ENCODE peak calls at places on chromosomes 12 and 14, in six cellular contexts. K, L, Q, E, B and R are unnamed samples.

GRCh38 chr14:71439247-71439646 is 493.0 kb upstream of the RGS6 start:
- DNase-seq in B (no peak), Q (peak), K (no peak), E (no peak), L (no peak), R (no peak)

GRCh38 chr12:95259368-95259767 is 41.8 kb downstream of the VEZT start:
- DNase-seq in Q (no peak), E (no peak), K (no peak), L (no peak), B (no peak), R (no peak)

GRCh38 chr14:61140872-61141271 is 140.3 kb downstream of the TMEM30B start:
- DNase-seq in B (peak), Q (peak), K (no peak), L (no peak), E (no peak), R (no peak)

GRCh38 chr12:6772331-6772695 is at the start of gene LAG3:
- DNase-seq in K (no peak), Q (no peak), B (no peak), L (no peak), E (no peak), R (no peak)

GRCh38 chr12:47207005-47207717 is 127.4 kb upstream of the AMIGO2 start:
- DNase-seq in Q (no peak), B (no peak), K (no peak), L (no peak), E (no peak), R (no peak)

GRCh38 chr14:28983279-28983678 is 216.7 kb downstream of the FOXG1 start:
- DNase-seq in Q (no peak), B (no peak), E (no peak), K (no peak), L (no peak), R (no peak)

GRCh38 chr12:94457331-94457730 is 2.3 kb downstream of the CEP83 start:
- DNase-seq in E (no peak), B (no peak), Q (no peak), L (no peak), K (no peak), R (no peak)

GRCh38 chr12:13499008-13499407 is 302.5 kb downstream of the EMP1 start:
- DNase-seq in K (no peak), B (no peak), L (no peak), Q (no peak), E (no peak), R (no peak)

GRCh38 chr12:121581681-121582439 is 1.0 kb upstream of the KDM2B start:
- DNase-seq in K (no peak), E (no peak), B (no peak), Q (peak), L (no peak), R (no peak)

GRCh38 chr12:69330475-69331473 is 17.4 kb upstream of the LYZ start:
- DNase-seq in E (no peak), L (peak), K (no peak), B (no peak), Q (no peak), R (no peak)

GRCh38 chr12:49983892-49984291 is 11.1 kb downstream of the AQP6 start:
- DNase-seq in L (peak), Q (peak), K (no peak), B (peak), E (no peak), R (peak)

GRCh38 chr14:38527502-38527878 is 271.6 kb upstream of the CLEC14A start:
- DNase-seq in K (no peak), E (no peak), B (no peak), Q (no peak), L (no peak), R (no peak)

GRCh38 chr14:38522724-38523123 is 266.8 kb upstream of the CLEC14A start:
- DNase-seq in E (no peak), L (no peak), B (no peak), K (no peak), Q (no peak), R (no peak)

GRCh38 chr14:38526841-38527501 is 271.1 kb upstream of the CLEC14A start:
- DNase-seq in B (no peak), Q (no peak), E (no peak), K (no peak), L (no peak), R (no peak)

GRCh38 chr14:38524636-38525403 is 268.9 kb upstream of the CLEC14A start:
- DNase-seq in Q (no peak), B (no peak), L (no peak), K (no peak), E (no peak), R (no peak)

GRCh38 chr14:38528582-38528981 is 272.7 kb upstream of the CLEC14A start:
- DNase-seq in E (no peak), Q (no peak), K (no peak), L (no peak), B (no peak), R (no peak)
- H3K27ac ChIP-seq in E (no peak), Q (no peak), K (no peak), L (no peak), B (no peak), R (no peak)

GRCh38 chr14:22900088-22900799 is 17.2 kb downstream of the REM2 start:
- DNase-seq in E (peak), Q (peak), B (peak), L (peak), K (peak), R (peak)
- H3K27ac ChIP-seq in E (no peak), Q (peak), B (no peak), L (no peak), K (no peak), R (no peak)

GRCh38 chr12:116297224-116297834 is 19.8 kb upstream of the MED13L start:
- DNase-seq in L (no peak), Q (no peak), B (no peak), E (no peak), K (no peak), R (no peak)

GRCh38 chr12:116294464-116295002 is 17.0 kb upstream of the MED13L start:
- DNase-seq in Q (no peak), K (no peak), E (no peak), L (no peak), B (no peak), R (no peak)

GRCh38 chr12:116291218-116291617 is 13.7 kb upstream of the MED13L start:
- DNase-seq in E (no peak), B (no peak), Q (no peak), L (no peak), K (no peak), R (no peak)

GRCh38 chr12:116295327-116296263 is 18.1 kb upstream of the MED13L start:
- DNase-seq in Q (peak), B (no peak), E (no peak), K (no peak), L (no peak), R (no peak)

DNA sequence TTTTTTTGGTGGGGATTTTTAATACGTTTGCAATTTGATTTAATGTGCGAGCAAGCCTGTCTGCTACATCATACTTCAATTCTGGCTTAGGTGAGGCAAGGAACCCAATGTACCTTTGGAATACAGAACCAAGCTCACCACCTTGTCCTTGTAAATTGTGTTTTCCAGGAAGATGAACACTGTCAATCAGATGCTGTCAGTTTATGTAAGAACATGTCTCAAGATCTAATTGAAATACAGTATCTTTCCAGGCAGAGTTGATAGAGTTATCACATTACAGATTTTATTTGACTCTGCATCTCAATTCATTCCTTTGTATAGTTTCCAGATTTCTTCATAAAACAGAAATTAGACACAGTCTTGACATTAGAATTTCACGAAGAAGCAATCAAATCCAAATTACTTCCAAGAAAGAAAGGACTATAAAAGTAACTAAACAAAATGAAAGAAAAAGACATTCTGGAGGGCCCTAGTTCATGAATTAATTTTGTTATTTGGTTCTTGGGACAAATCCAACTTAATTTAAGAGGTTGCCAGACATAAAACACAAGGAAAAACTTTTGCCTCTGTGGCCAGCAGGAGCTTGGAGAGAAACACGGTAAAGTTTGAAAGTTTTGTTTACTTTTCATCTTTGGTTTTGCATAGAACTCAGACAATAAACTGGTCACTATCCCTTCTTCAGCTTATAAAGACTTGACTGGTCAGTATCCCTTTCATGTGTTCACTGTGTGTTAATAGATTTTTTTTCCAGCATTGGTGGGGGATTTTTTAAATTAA is 16.4 kb upstream of the MED13L start:
- DNase-seq in L (no peak), K (no peak), B (no peak), Q (no peak), E (no peak), R (no peak)
- H3K27ac ChIP-seq in L (no peak), K (no peak), B (no peak), Q (no peak), E (no peak), R (no peak)

DNA sequence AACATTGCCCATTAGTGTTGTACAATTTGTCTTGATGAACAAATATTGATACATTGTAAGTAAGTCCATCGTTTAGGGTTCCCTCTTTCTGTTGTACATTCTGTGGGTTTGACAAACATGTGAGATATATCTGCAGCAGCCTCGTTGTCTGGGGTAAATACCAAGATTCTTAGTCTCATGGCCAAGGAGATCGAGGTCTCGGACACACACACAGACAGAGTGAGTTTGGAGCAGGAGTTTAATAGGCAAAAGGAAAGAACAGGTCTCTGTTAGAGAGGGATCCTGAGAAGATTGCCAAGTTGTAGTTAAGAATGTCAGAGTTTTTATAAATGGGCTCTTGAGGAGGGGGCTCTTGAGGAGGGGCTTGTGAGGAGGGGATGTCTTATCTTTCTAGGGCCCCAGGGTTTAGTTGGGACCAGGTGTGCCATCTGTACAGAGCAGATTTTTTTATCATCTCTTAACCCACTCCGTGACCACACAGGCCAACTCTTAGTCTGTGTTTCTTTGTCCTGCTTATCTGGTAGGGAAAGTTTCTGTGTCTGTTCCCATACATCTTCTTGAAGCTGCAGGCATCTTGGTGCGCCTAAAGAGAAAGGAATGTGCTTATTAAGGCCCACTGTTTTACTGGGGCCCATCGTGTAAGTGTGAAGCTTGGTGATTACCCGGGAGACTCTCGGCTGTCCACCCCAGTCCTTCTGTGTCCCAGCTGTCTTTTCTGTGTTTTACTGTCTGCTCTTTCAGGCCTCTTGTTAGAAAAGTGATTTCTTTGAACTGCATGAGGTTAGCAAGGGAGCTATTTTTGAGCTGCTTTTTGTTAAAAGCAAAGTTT is 22.5 kb upstream of the CLEC2D start:
- DNase-seq in E (peak), L (no peak), K (no peak), Q (peak), B (no peak), R (no peak)
- H3K27ac ChIP-seq in E (peak), L (peak), K (peak), Q (peak), B (peak), R (peak)

GRCh38 chr12:104048162-104048561 is 1.8 kb downstream of the GLT8D2 start:
- DNase-seq in Q (no peak), B (no peak), K (no peak), L (no peak), E (no peak), R (no peak)

GRCh38 chr12:104049278-104050257 is at the start of gene GLT8D2:
- DNase-seq in B (peak), K (no peak), E (no peak), L (no peak), Q (peak), R (peak)

GRCh38 chr12:104042580-104042979 is 7.4 kb downstream of the GLT8D2 start:
- DNase-seq in E (no peak), K (no peak), Q (no peak), L (no peak), B (no peak), R (no peak)

GRCh38 chr12:104046306-104046705 is 3.7 kb downstream of the GLT8D2 start:
- DNase-seq in K (no peak), B (no peak), L (no peak), E (no peak), Q (no peak), R (no peak)

DNA sequence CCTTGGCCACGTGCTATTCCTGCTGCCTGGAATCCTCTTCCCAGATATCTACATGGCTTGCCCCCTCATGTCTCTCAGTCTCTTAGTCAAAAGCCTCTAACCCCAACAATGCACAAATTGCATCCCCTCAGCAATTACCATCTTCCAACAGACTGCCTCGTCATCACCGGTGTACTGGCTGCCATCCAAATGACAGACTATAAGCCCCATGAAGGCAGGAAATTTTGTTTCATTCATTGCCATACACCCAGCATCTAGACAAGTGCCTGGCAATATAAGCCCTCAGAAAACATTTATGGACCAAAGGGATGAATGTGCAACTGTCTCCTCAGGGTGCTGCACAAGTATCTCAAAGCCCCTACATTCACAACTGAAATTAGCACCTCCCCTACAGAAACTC is 5.8 kb downstream of the GLT8D2 start:
- DNase-seq in K (no peak), B (no peak), Q (no peak), L (no peak), E (no peak), R (no peak)
- H3K27ac ChIP-seq in K (no peak), B (no peak), Q (no peak), L (no peak), E (no peak), R (no peak)

GRCh38 chr12:75600146-75600545 is 88.7 kb upstream of the KRR1 start:
- DNase-seq in B (no peak), E (no peak), Q (no peak), L (no peak), K (no peak), R (no peak)
- H3K27ac ChIP-seq in B (no peak), E (no peak), Q (no peak), L (no peak), K (no peak), R (no peak)

GRCh38 chr12:52740591-52740990 is 36.6 kb downstream of the KRT76 start:
- DNase-seq in E (peak), K (no peak), B (no peak), L (no peak), Q (no peak), R (no peak)

GRCh38 chr12:52730793-52731192 is 27.5 kb upstream of the KRT77 start:
- DNase-seq in L (no peak), K (no peak), Q (no peak), E (no peak), B (no peak), R (no peak)

GRCh38 chr12:52739963-52740362 is 36.6 kb upstream of the KRT77 start:
- DNase-seq in B (no peak), K (no peak), Q (no peak), L (no peak), E (no peak), R (no peak)

GRCh38 chr12:52735106-52735505 is 31.8 kb upstream of the KRT77 start:
- DNase-seq in K (no peak), B (no peak), E (no peak), L (no peak), Q (no peak), R (no peak)

GRCh38 chr12:52735816-52736632 is 32.7 kb upstream of the KRT77 start:
- DNase-seq in L (no peak), Q (no peak), K (no peak), B (no peak), E (no peak), R (no peak)
- H3K27ac ChIP-seq in L (no peak), Q (no peak), K (no peak), B (no peak), E (no peak), R (no peak)